ENCODE peak calls at places on chromosome 3, in five cellular contexts. One of them, this sample, is unnamed.
A peak's percentile ranks its signal among the peaks of the same experiment; 100 is the strongest.

GRCh38 chr3:14891135-14892132 is 55.9 kb upstream of the NR2C2 start:
- DNase-seq in hypothalamus: no peak
- DNase-seq in stimulated activated CD4-positive, alpha-beta T cell treated with anti-CD3 and anti-CD28 coated beads, Interleukin-12 subunit alpha, Interleukin-12 subunit beta, amount 100 ng/mL, for 24 hours: no peak
- DNase-seq in iris pigment epithelial cell: no peak
- DNase-seq in left cardiac atrium: no peak
- DNase-seq in this sample: no peak

GRCh38 chr3:101903426-101903825 is 54.1 kb downstream of the NFKBIZ start:
- DNase-seq in hypothalamus: no peak
- DNase-seq in stimulated activated CD4-positive, alpha-beta T cell treated with anti-CD3 and anti-CD28 coated beads, Interleukin-12 subunit alpha, Interleukin-12 subunit beta, amount 100 ng/mL, for 24 hours: no peak
- DNase-seq in iris pigment epithelial cell: peak; percentile 74
- DNase-seq in left cardiac atrium: no peak
- DNase-seq in this sample: no peak

GRCh38 chr3:33716227-33716626 is 1.8 kb downstream of the CLASP2 start:
- DNase-seq in stimulated activated CD4-positive, alpha-beta T cell treated with anti-CD3 and anti-CD28 coated beads, Interleukin-12 subunit alpha, Interleukin-12 subunit beta, amount 100 ng/mL, for 24 hours: no peak
- DNase-seq in left cardiac atrium: no peak
- DNase-seq in iris pigment epithelial cell: peak; percentile 12
- DNase-seq in hypothalamus: no peak
- DNase-seq in this sample: no peak

GRCh38 chr3:54515439-54516213 is 393.3 kb downstream of the CACNA2D3 start:
- DNase-seq in left cardiac atrium: no peak
- DNase-seq in stimulated activated CD4-positive, alpha-beta T cell treated with anti-CD3 and anti-CD28 coated beads, Interleukin-12 subunit alpha, Interleukin-12 subunit beta, amount 100 ng/mL, for 24 hours: no peak
- DNase-seq in hypothalamus: no peak
- DNase-seq in iris pigment epithelial cell: no peak
- DNase-seq in this sample: no peak

GRCh38 chr3:186526256-186526606 is 17.9 kb downstream of the CRYGS start:
- DNase-seq in left cardiac atrium: no peak
- DNase-seq in stimulated activated CD4-positive, alpha-beta T cell treated with anti-CD3 and anti-CD28 coated beads, Interleukin-12 subunit alpha, Interleukin-12 subunit beta, amount 100 ng/mL, for 24 hours: no peak
- DNase-seq in hypothalamus: no peak
- DNase-seq in iris pigment epithelial cell: no peak
- DNase-seq in this sample: no peak

GRCh38 chr3:112378989-112379692 is 46.2 kb downstream of the CD200 start:
- DNase-seq in stimulated activated CD4-positive, alpha-beta T cell treated with anti-CD3 and anti-CD28 coated beads, Interleukin-12 subunit alpha, Interleukin-12 subunit beta, amount 100 ng/mL, for 24 hours: no peak
- DNase-seq in iris pigment epithelial cell: peak; percentile 99
- DNase-seq in left cardiac atrium: no peak
- DNase-seq in hypothalamus: no peak
- DNase-seq in this sample: no peak

GRCh38 chr3:173733029-173733652 is 335.6 kb downstream of the NLGN1 start:
- DNase-seq in hypothalamus: no peak
- DNase-seq in left cardiac atrium: no peak
- DNase-seq in iris pigment epithelial cell: peak; percentile 63
- DNase-seq in stimulated activated CD4-positive, alpha-beta T cell treated with anti-CD3 and anti-CD28 coated beads, Interleukin-12 subunit alpha, Interleukin-12 subunit beta, amount 100 ng/mL, for 24 hours: no peak
- DNase-seq in this sample: no peak

GRCh38 chr3:148839805-148840204 is 12.2 kb downstream of the CPB1 start:
- DNase-seq in hypothalamus: no peak
- DNase-seq in left cardiac atrium: no peak
- DNase-seq in stimulated activated CD4-positive, alpha-beta T cell treated with anti-CD3 and anti-CD28 coated beads, Interleukin-12 subunit alpha, Interleukin-12 subunit beta, amount 100 ng/mL, for 24 hours: no peak
- DNase-seq in iris pigment epithelial cell: no peak
- DNase-seq in this sample: no peak

GRCh38 chr3:10345911-10346310 is 25.0 kb upstream of the SEC13 start:
- DNase-seq in iris pigment epithelial cell: no peak
- DNase-seq in hypothalamus: no peak
- DNase-seq in left cardiac atrium: no peak
- DNase-seq in stimulated activated CD4-positive, alpha-beta T cell treated with anti-CD3 and anti-CD28 coated beads, Interleukin-12 subunit alpha, Interleukin-12 subunit beta, amount 100 ng/mL, for 24 hours: no peak
- DNase-seq in this sample: no peak

GRCh38 chr3:149395107-149396089 is 17.9 kb upstream of the TM4SF1 start:
- DNase-seq in iris pigment epithelial cell: peak; percentile 84
- DNase-seq in left cardiac atrium: peak; percentile 60
- DNase-seq in stimulated activated CD4-positive, alpha-beta T cell treated with anti-CD3 and anti-CD28 coated beads, Interleukin-12 subunit alpha, Interleukin-12 subunit beta, amount 100 ng/mL, for 24 hours: no peak
- DNase-seq in hypothalamus: peak; percentile 5
- DNase-seq in this sample: no peak

GRCh38 chr3:9088431-9089353 is 125.4 kb upstream of the RAD18 start:
- DNase-seq in left cardiac atrium: peak; percentile 36
- DNase-seq in iris pigment epithelial cell: no peak
- DNase-seq in hypothalamus: no peak
- DNase-seq in stimulated activated CD4-positive, alpha-beta T cell treated with anti-CD3 and anti-CD28 coated beads, Interleukin-12 subunit alpha, Interleukin-12 subunit beta, amount 100 ng/mL, for 24 hours: no peak
- DNase-seq in this sample: no peak

GRCh38 chr3:160801386-160802118 is 45.5 kb downstream of the PPM1L start:
- DNase-seq in left cardiac atrium: peak; percentile 48
- DNase-seq in hypothalamus: peak; percentile 16
- DNase-seq in stimulated activated CD4-positive, alpha-beta T cell treated with anti-CD3 and anti-CD28 coated beads, Interleukin-12 subunit alpha, Interleukin-12 subunit beta, amount 100 ng/mL, for 24 hours: no peak
- DNase-seq in iris pigment epithelial cell: no peak
- DNase-seq in this sample: peak; percentile 7

GRCh38 chr3:134517796-134518195 is 31.9 kb downstream of the CEP63 start:
- DNase-seq in iris pigment epithelial cell: peak; percentile 66
- DNase-seq in stimulated activated CD4-positive, alpha-beta T cell treated with anti-CD3 and anti-CD28 coated beads, Interleukin-12 subunit alpha, Interleukin-12 subunit beta, amount 100 ng/mL, for 24 hours: no peak
- DNase-seq in left cardiac atrium: no peak
- DNase-seq in hypothalamus: no peak
- DNase-seq in this sample: no peak

GRCh38 chr3:55673764-55674163 is 186.7 kb upstream of the WNT5A start:
- DNase-seq in left cardiac atrium: no peak
- DNase-seq in iris pigment epithelial cell: no peak
- DNase-seq in hypothalamus: no peak
- DNase-seq in stimulated activated CD4-positive, alpha-beta T cell treated with anti-CD3 and anti-CD28 coated beads, Interleukin-12 subunit alpha, Interleukin-12 subunit beta, amount 100 ng/mL, for 24 hours: no peak
- DNase-seq in this sample: no peak

GRCh38 chr3:168186293-168186983 is 90.7 kb upstream of the GOLIM4 start:
- DNase-seq in iris pigment epithelial cell: no peak
- DNase-seq in hypothalamus: no peak
- DNase-seq in left cardiac atrium: no peak
- DNase-seq in stimulated activated CD4-positive, alpha-beta T cell treated with anti-CD3 and anti-CD28 coated beads, Interleukin-12 subunit alpha, Interleukin-12 subunit beta, amount 100 ng/mL, for 24 hours: no peak
- DNase-seq in this sample: no peak

GRCh38 chr3:10744098-10744465 is 71.9 kb upstream of the SLC6A11 start:
- DNase-seq in hypothalamus: no peak
- DNase-seq in left cardiac atrium: no peak
- DNase-seq in stimulated activated CD4-positive, alpha-beta T cell treated with anti-CD3 and anti-CD28 coated beads, Interleukin-12 subunit alpha, Interleukin-12 subunit beta, amount 100 ng/mL, for 24 hours: no peak
- DNase-seq in iris pigment epithelial cell: no peak
- DNase-seq in this sample: no peak

GRCh38 chr3:56456117-56456516 is 12.2 kb downstream of the ERC2 start:
- DNase-seq in left cardiac atrium: no peak
- DNase-seq in hypothalamus: no peak
- DNase-seq in stimulated activated CD4-positive, alpha-beta T cell treated with anti-CD3 and anti-CD28 coated beads, Interleukin-12 subunit alpha, Interleukin-12 subunit beta, amount 100 ng/mL, for 24 hours: no peak
- DNase-seq in iris pigment epithelial cell: no peak
- DNase-seq in this sample: no peak

GRCh38 chr3:161070252-161070930 is 34.8 kb downstream of the B3GALNT1 start:
- DNase-seq in iris pigment epithelial cell: peak; percentile 2
- DNase-seq in left cardiac atrium: no peak
- DNase-seq in stimulated activated CD4-positive, alpha-beta T cell treated with anti-CD3 and anti-CD28 coated beads, Interleukin-12 subunit alpha, Interleukin-12 subunit beta, amount 100 ng/mL, for 24 hours: no peak
- DNase-seq in hypothalamus: no peak
- DNase-seq in this sample: no peak

GRCh38 chr3:14352002-14352627 is 50.3 kb upstream of the SLC6A6 start:
- DNase-seq in left cardiac atrium: no peak
- DNase-seq in stimulated activated CD4-positive, alpha-beta T cell treated with anti-CD3 and anti-CD28 coated beads, Interleukin-12 subunit alpha, Interleukin-12 subunit beta, amount 100 ng/mL, for 24 hours: no peak
- DNase-seq in hypothalamus: no peak
- DNase-seq in iris pigment epithelial cell: no peak
- DNase-seq in this sample: no peak

GRCh38 chr3:112372396-112372795 is 39.4 kb downstream of the CD200 start:
- DNase-seq in hypothalamus: no peak
- DNase-seq in left cardiac atrium: no peak
- DNase-seq in stimulated activated CD4-positive, alpha-beta T cell treated with anti-CD3 and anti-CD28 coated beads, Interleukin-12 subunit alpha, Interleukin-12 subunit beta, amount 100 ng/mL, for 24 hours: no peak
- DNase-seq in iris pigment epithelial cell: peak; percentile 73
- DNase-seq in this sample: no peak

GRCh38 chr3:93994056-93994455 is 14.1 kb downstream of the ARL13B start:
- DNase-seq in hypothalamus: no peak
- DNase-seq in iris pigment epithelial cell: peak; percentile 55
- DNase-seq in left cardiac atrium: no peak
- DNase-seq in stimulated activated CD4-positive, alpha-beta T cell treated with anti-CD3 and anti-CD28 coated beads, Interleukin-12 subunit alpha, Interleukin-12 subunit beta, amount 100 ng/mL, for 24 hours: no peak
- DNase-seq in this sample: no peak

GRCh38 chr3:55446860-55447259 is 40.2 kb downstream of the WNT5A start:
- DNase-seq in iris pigment epithelial cell: no peak
- DNase-seq in stimulated activated CD4-positive, alpha-beta T cell treated with anti-CD3 and anti-CD28 coated beads, Interleukin-12 subunit alpha, Interleukin-12 subunit beta, amount 100 ng/mL, for 24 hours: no peak
- DNase-seq in hypothalamus: no peak
- DNase-seq in left cardiac atrium: no peak
- DNase-seq in this sample: no peak

GRCh38 chr3:183202004-183202722 is 39.6 kb upstream of the LAMP3 start:
- DNase-seq in stimulated activated CD4-positive, alpha-beta T cell treated with anti-CD3 and anti-CD28 coated beads, Interleukin-12 subunit alpha, Interleukin-12 subunit beta, amount 100 ng/mL, for 24 hours: no peak
- DNase-seq in iris pigment epithelial cell: no peak
- DNase-seq in hypothalamus: no peak
- DNase-seq in left cardiac atrium: no peak
- DNase-seq in this sample: no peak